ENCODE peak calls at places on chromosome 18, in nine cellular contexts. H is cardiac muscle cell; N is fibroblast of lung; D is astrocyte of the cerebellum; U is GM10248; E is sigmoid colon; Y is CD4-positive, alpha-beta T cell; B is GM23338; Z is GM12865. J is an unnamed sample.

GRCh38 chr18:9429662-9429993 is 45.7 kb upstream of the RALBP1 start:
- DNase-seq in H (peak; percentile 36), N (peak; percentile 48), D (no peak), U (no peak), E (no peak), Y (no peak), B (no peak), Z (no peak), J (no peak)

GRCh38 chr18:12305930-12306629 is 2.0 kb upstream of the TUBB6 start:
- DNase-seq in H (peak; percentile 42), N (no peak), D (no peak), U (no peak), E (no peak), Y (no peak), B (peak; percentile 57), Z (no peak), J (no peak)

GRCh38 chr18:36579311-36579710 is 249.5 kb downstream of the TPGS2 start:
- DNase-seq in H (peak; percentile 6), N (no peak), D (no peak), U (no peak), E (no peak), Y (no peak), B (no peak), Z (no peak), J (no peak)

GRCh38 chr18:3075491-3075890 is 62.5 kb upstream of the LPIN2 start:
- DNase-seq in H (peak; percentile 8), N (no peak), D (no peak), U (no peak), E (no peak), Y (no peak), B (peak; percentile 11), Z (no peak), J (no peak)

GRCh38 chr18:48194787-48195186 is 214.4 kb downstream of the ZBTB7C start:
- DNase-seq in H (no peak), N (no peak), D (no peak), U (no peak), E (no peak), Y (no peak), B (no peak), Z (no peak), J (no peak)

GRCh38 chr18:80105369-80106167 is 3.5 kb upstream of the ADNP2 start:
- DNase-seq in H (no peak), N (no peak), D (no peak), U (peak; percentile 40), E (no peak), Y (no peak), B (no peak), Z (peak; percentile 65), J (peak; percentile 45)

GRCh38 chr18:8936646-8937045 is 165.9 kb upstream of the NDUFV2 start:
- DNase-seq in H (no peak), N (no peak), D (no peak), U (no peak), E (no peak), Y (no peak), B (no peak), Z (no peak), J (no peak)

GRCh38 chr18:44700652-44701051 is 20.0 kb downstream of the SETBP1 start:
- DNase-seq in H (peak; percentile 61), N (peak; percentile 56), D (no peak), U (peak; percentile 38), E (peak; percentile 86), Y (no peak), B (no peak), Z (no peak), J (peak; percentile 39)

GRCh38 chr18:24530630-24531111 is 70.2 kb downstream of the HRH4 start:
- DNase-seq in H (peak; percentile 70), N (peak; percentile 14), D (peak; percentile 5), U (no peak), E (no peak), Y (no peak), B (no peak), Z (no peak), J (no peak)

GRCh38 chr18:2903006-2903405 is 56.2 kb downstream of the EMILIN2 start:
- DNase-seq in H (peak; percentile 85), N (peak; percentile 86), D (peak; percentile 26), U (no peak), E (peak; percentile 86), Y (no peak), B (no peak), Z (no peak), J (no peak)

GRCh38 chr18:47749195-47749973 is 181.1 kb downstream of the SMAD2 start:
- DNase-seq in H (peak; percentile 76), N (peak; percentile 59), D (no peak), U (peak; percentile 89), E (peak; percentile 77), Y (peak; percentile 86), B (peak; percentile 74), Z (peak; percentile 74), J (peak; percentile 92)

GRCh38 chr18:79949571-79950439 is 1.6 kb downstream of the SLC66A2 start:
- DNase-seq in H (no peak), N (no peak), D (no peak), U (no peak), E (peak; percentile 69), Y (no peak), B (no peak), Z (peak; percentile 56), J (peak; percentile 49)

GRCh38 chr18:26405190-26405781 is 143.1 kb downstream of the KCTD1 start:
- DNase-seq in H (peak; percentile 58), N (peak; percentile 61), D (no peak), U (peak; percentile 78), E (no peak), Y (no peak), B (peak; percentile 36), Z (peak; percentile 74), J (peak; percentile 75)
- TF ChIP-seq CTCF in H (peak; percentile 47), N (peak; percentile 43), D (peak; percentile 50), U (peak; percentile 74), E (no peak), Y (no peak), B (peak; percentile 78), Z (peak; percentile 65), J (peak; percentile 78)

GRCh38 chr18:75966431-75966830 is 528.6 kb downstream of the ZNF516 start:
- DNase-seq in H (no peak), N (no peak), D (no peak), U (no peak), E (no peak), Y (no peak), B (no peak), Z (no peak), J (no peak)

GRCh38 chr18:75958683-75959082 is 531.2 kb upstream of the SMIM21 start:
- DNase-seq in H (no peak), N (no peak), D (no peak), U (no peak), E (no peak), Y (no peak), B (peak; percentile 40), Z (no peak), J (no peak)

GRCh38 chr18:75959150-75959549 is 531.6 kb upstream of the SMIM21 start:
- DNase-seq in H (no peak), N (no peak), D (no peak), U (no peak), E (no peak), Y (no peak), B (no peak), Z (no peak), J (no peak)

DNA sequence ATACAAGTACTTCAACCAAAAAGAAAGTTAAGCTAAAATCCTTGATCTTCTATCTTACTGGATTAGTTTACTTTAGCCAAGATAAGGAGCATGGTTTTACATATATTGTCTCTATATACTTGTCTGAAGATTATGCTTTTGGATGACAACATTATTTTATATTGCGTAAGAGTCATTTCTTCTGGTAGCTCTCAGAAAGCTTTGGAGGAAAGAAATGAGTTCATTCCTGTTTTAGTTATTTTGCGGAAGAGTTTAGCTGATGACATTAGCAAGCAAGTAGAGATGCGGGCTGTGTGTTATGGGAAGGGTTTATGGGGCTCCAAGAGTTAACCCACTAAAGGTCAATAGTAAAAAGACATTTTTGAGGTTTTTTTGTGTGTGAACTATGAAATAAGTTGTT is 532.9 kb downstream of the ZNF516 start:
- DNase-seq in H (no peak), N (peak; percentile 1), D (no peak), U (no peak), E (no peak), Y (no peak), B (no peak), Z (no peak), J (no peak)
- TF ChIP-seq CTCF in H (no peak), N (no peak), D (no peak), U (no peak), E (no peak), Y (no peak), B (no peak), Z (no peak), J (no peak)

GRCh38 chr18:46320297-46320696 is 216.1 kb downstream of the HAUS1 start:
- DNase-seq in H (no peak), N (no peak), D (no peak), U (no peak), E (no peak), Y (no peak), B (no peak), Z (no peak), J (no peak)
- TF ChIP-seq CTCF in H (no peak), N (no peak), D (no peak), U (no peak), E (no peak), Y (no peak), B (no peak), Z (peak; percentile 2), J (no peak)

GRCh38 chr18:46405832-46406538 is 251.0 kb downstream of the LOXHD1 start:
- DNase-seq in H (no peak), N (no peak), D (no peak), U (no peak), E (no peak), Y (no peak), B (no peak), Z (no peak), J (no peak)

GRCh38 chr18:46411191-46411590 is 245.8 kb downstream of the LOXHD1 start:
- DNase-seq in H (no peak), N (no peak), D (no peak), U (no peak), E (no peak), Y (no peak), B (no peak), Z (no peak), J (no peak)

GRCh38 chr18:46406539-46406932 is 250.5 kb downstream of the LOXHD1 start:
- DNase-seq in H (no peak), N (no peak), D (no peak), U (no peak), E (no peak), Y (no peak), B (no peak), Z (no peak), J (no peak)

GRCh38 chr18:46407471-46408166 is 249.4 kb downstream of the LOXHD1 start:
- DNase-seq in H (peak; percentile 33), N (no peak), D (peak; percentile 19), U (no peak), E (peak; percentile 71), Y (no peak), B (no peak), Z (no peak), J (no peak)

DNA sequence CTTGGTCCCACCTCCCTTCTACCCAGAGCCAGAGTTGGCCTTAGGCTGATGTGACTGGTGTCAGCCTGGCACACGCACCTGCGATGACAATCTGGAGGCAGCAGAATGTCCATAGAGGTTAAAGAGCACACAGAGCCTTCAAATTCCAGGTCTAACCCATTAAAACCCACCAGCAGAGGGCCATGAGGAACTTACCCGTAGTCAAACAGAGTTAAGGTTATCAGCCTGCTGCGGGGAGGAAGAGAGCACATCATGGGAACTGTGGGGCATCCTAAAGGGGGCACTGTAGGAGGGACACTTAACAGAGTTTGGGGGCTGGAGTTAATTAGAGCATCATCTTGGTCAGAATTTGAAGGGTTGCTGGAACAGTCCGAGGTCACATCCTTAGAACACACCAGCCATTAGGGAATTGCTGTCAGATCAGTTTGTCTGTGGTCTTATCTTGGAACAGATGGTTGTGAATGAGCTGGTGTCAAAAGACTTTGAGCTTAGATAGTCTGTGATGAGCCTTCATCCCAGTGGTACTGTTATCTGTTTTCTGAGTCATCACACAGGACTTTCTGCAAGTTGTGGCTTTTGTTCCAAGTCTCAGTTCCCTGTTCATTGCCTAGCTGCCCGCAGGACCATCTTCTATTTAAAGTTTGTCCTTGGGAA is 248.6 kb downstream of the LOXHD1 start:
- DNase-seq in H (peak; percentile 12), N (no peak), D (no peak), U (no peak), E (no peak), Y (no peak), B (peak; percentile 82), Z (peak; percentile 25), J (no peak)
- TF ChIP-seq CTCF in H (peak; percentile 20), N (no peak), D (peak; percentile 13), U (no peak), E (no peak), Y (no peak), B (peak; percentile 76), Z (peak; percentile 22), J (no peak)